ENCODE peak calls at places on chromosomes 7 and 10, in four cellular contexts. A, N, W and M are unnamed samples.

GRCh38 chr10:116464257-116464656 is 36.6 kb downstream of the PNLIPRP3 start:
- DNase-seq in A (no peak), N (no peak), W (no peak), M (no peak)

GRCh38 chr10:66862687-66863290 is 63.0 kb upstream of the LRRTM3 start:
- DNase-seq in A (no peak), N (no peak), W (no peak), M (no peak)

GRCh38 chr10:88499569-88500470 is 83.3 kb downstream of the RNLS start:
- DNase-seq in A (no peak), N (peak), W (no peak), M (peak)

GRCh38 chr7:26376208-26376917 is 84.7 kb downstream of the SNX10 start:
- DNase-seq in A (no peak), N (no peak), W (no peak), M (no peak)

GRCh38 chr7:129741743-129742213 is 130.3 kb downstream of the NRF1 start:
- DNase-seq in A (no peak), N (no peak), W (no peak), M (no peak)

GRCh38 chr7:494261-494687 is 25.4 kb downstream of the PDGFA start:
- DNase-seq in A (no peak), N (no peak), W (no peak), M (no peak)

GRCh38 chr10:131786756-131787605 is 113.8 kb upstream of the PPP2R2D start:
- DNase-seq in A (no peak), N (peak), W (peak), M (peak)

GRCh38 chr7:16905300-16906044 is 23.7 kb upstream of the AGR3 start:
- DNase-seq in A (peak), N (peak), W (peak), M (peak)

GRCh38 chr7:66859794-66860645 is 61.0 kb upstream of the TMEM248 start:
- DNase-seq in A (no peak), N (no peak), W (no peak), M (no peak)

GRCh38 chr10:110437351-110437605 is 60.4 kb upstream of the DUSP5 start:
- DNase-seq in A (no peak), N (no peak), W (no peak), M (no peak)

GRCh38 chr7:130365093-130365492 is 15.2 kb upstream of the CPA1 start:
- DNase-seq in A (no peak), N (no peak), W (no peak), M (peak)

GRCh38 chr10:69571618-69572158 is 1.5 kb downstream of the NEUROG3 start:
- DNase-seq in A (no peak), N (no peak), W (no peak), M (no peak)

GRCh38 chr7:77386165-77386824 is 29.9 kb downstream of the GSAP start:
- DNase-seq in A (no peak), N (no peak), W (no peak), M (no peak)
- TF ChIP-seq CTCF in A (no peak), N (no peak), W (no peak), M (no peak)

GRCh38 chr10:95759233-95759826 is 3.4 kb downstream of the ENTPD1 start:
- DNase-seq in A (no peak), N (peak), W (no peak), M (peak)
- H3K4me3 ChIP-seq in A (no peak), N (no peak), W (no peak), M (no peak)

GRCh38 chr10:114087255-114087654 is 43.6 kb downstream of the ADRB1 start:
- DNase-seq in A (no peak), N (no peak), W (no peak), M (no peak)
- TF ChIP-seq CTCF in A (no peak), N (no peak), W (peak), M (no peak)

GRCh38 chr7:28414453-28414852 is 2.1 kb downstream of the CREB5 start:
- DNase-seq in A (no peak), N (no peak), W (no peak), M (no peak)

GRCh38 chr7:28410628-28411578 is 1.4 kb upstream of the CREB5 start:
- DNase-seq in A (no peak), N (peak), W (peak), M (peak)

GRCh38 chr7:28409716-28410627 is 2.3 kb upstream of the CREB5 start:
- DNase-seq in A (no peak), N (peak), W (peak), M (peak)

GRCh38 chr7:28408974-28409715 is 3.2 kb upstream of the CREB5 start:
- DNase-seq in A (peak), N (peak), W (peak), M (peak)

GRCh38 chr7:28411876-28412662 is at the start of gene CREB5:
- DNase-seq in A (no peak), N (peak), W (no peak), M (peak)
- H3K4me3 ChIP-seq in A (peak), N (peak), W (no peak), M (no peak)

GRCh38 chr7:128031901-128032604 is 816 bp upstream of the LRRC4 start:
- DNase-seq in A (peak), N (peak), W (peak), M (peak)
- TF ChIP-seq CTCF in A (peak), N (peak), W (peak), M (peak)

GRCh38 chr7:110673148-110673547 is 417.8 kb upstream of the LRRN3 start:
- DNase-seq in A (no peak), N (no peak), W (no peak), M (no peak)
- H3K4me3 ChIP-seq in A (no peak), N (no peak), W (no peak), M (no peak)

DNA sequence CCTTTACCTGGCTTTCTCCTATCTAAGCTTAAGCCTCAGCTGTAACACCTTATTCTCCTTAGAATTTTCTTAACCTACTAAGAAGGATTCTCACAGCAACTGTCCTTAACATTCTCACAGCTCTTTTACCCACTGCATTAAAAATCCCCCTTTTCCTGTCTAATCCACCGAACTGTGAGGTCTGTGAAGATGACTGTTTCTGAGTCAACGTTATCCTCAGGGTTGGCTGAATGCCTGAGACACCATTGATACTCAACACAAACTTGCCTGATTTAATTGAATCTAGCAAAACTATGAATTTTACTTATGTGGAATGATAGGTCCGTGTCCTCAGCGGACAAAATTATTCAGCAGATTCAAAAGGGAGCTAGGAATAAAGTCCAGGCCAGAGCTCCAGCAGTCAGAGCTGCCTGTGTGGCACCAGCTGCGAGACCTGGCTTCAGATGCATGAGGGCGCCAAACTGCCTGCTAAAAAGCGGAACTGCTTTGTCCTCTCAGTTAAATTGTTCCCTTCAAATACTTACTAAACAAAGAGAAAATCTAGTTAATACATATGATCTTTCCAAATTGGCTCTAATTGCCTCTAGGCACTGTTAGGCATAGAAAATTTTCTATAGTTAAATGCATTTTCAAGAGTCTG is 33.4 kb upstream of the VWDE start:
- DNase-seq in A (no peak), N (peak), W (peak), M (peak)
- TF ChIP-seq CTCF in A (peak), N (no peak), W (peak), M (peak)

GRCh38 chr7:101804087-101804631 is 13.3 kb upstream of the CUX1 start:
- DNase-seq in A (no peak), N (no peak), W (no peak), M (no peak)
- H3K4me3 ChIP-seq in A (no peak), N (no peak), W (no peak), M (no peak)

GRCh38 chr7:24381919-24382505 is 98.0 kb downstream of the NPY start:
- DNase-seq in A (no peak), N (peak), W (no peak), M (peak)
- TF ChIP-seq CTCF in A (peak), N (no peak), W (peak), M (peak)